ENCODE peak calls at places on chromosomes 7 and 10, in ten cellular contexts. F is stimulated activated CD8-positive, alpha-beta memory T cell treated with anti-CD3 and anti-CD28 coated beads, Interleukin-4, amount 100 ng/mL, for 24 hours; P is endothelial cell; T is NCI-H2029; O is left kidney; Y is GM19239; Z is esophagus squamous epithelium; A is EL; C is T-cell; N is stimulated activated CD4-positive, alpha-beta T cell treated with anti-CD3 and anti-CD28 coated beads, TNF-alpha, amount 100 ng/mL, for 4 hours. D is an unnamed sample.

GRCh38 chr7:148304456-148304855 is 286.1 kb upstream of the C7orf33 start:
- DNase-seq in F (no peak), P (no peak), T (no peak), O (no peak), Y (no peak), Z (no peak), A (no peak), C (no peak), N (no peak), D (no peak)

GRCh38 chr7:75906991-75907667 is 7.8 kb upstream of the POR start:
- DNase-seq in F (no peak), P (no peak), T (no peak), O (no peak), Y (no peak), Z (no peak), A (no peak), C (no peak), N (no peak), D (no peak)

GRCh38 chr7:12713625-12714435 is 26.4 kb downstream of the ARL4A start:
- DNase-seq in F (no peak), P (no peak), T (no peak), O (peak; percentile 46), Y (no peak), Z (no peak), A (no peak), C (no peak), N (no peak), D (no peak)

GRCh38 chr10:129371543-129371942 is 95.5 kb upstream of the MGMT start:
- DNase-seq in F (no peak), P (no peak), T (no peak), O (no peak), Y (no peak), Z (no peak), A (no peak), C (no peak), N (no peak), D (no peak)

GRCh38 chr10:112724404-112724991 is 225.5 kb upstream of the TCF7L2 start:
- DNase-seq in F (no peak), P (no peak), T (no peak), O (no peak), Y (no peak), Z (no peak), A (no peak), C (no peak), N (no peak), D (no peak)

GRCh38 chr10:131027256-131027655 is 284.3 kb downstream of the TCERG1L start:
- DNase-seq in F (no peak), P (no peak), T (no peak), O (no peak), Y (no peak), Z (no peak), A (no peak), C (no peak), N (no peak), D (no peak)

GRCh38 chr10:31145986-31146385 is 114.3 kb upstream of the ZNF438 start:
- DNase-seq in F (no peak), P (no peak), T (no peak), O (no peak), Y (no peak), Z (no peak), A (no peak), C (no peak), N (no peak), D (no peak)

GRCh38 chr10:689433-690226 is at the start of gene DIP2C:
- DNase-seq in F (no peak), P (peak; percentile 71), T (no peak), O (peak; percentile 88), Y (no peak), Z (no peak), A (peak; percentile 82), C (no peak), N (no peak), D (no peak)

GRCh38 chr7:64774204-64774842 is 19.9 kb upstream of the ZNF138 start:
- DNase-seq in F (no peak), P (no peak), T (no peak), O (no peak), Y (no peak), Z (no peak), A (no peak), C (no peak), N (no peak), D (no peak)